ENCODE peak calls at places on chromosomes 4 and X, in four cellular contexts. One of them, this sample, is unnamed.

GRCh38 chr4:182400754-182401153 is 157.6 kb downstream of the TENM3 start:
- DNase-seq in mammary epithelial cell: no peak
- DNase-seq in ascending aorta: no peak
- DNase-seq in brain microvascular endothelial cell: no peak
- DNase-seq in this sample: no peak

GRCh38 chr4:119299221-119300071 is 22.5 kb downstream of the FABP2 start:
- DNase-seq in mammary epithelial cell: peak; percentile 33
- DNase-seq in brain microvascular endothelial cell: no peak
- DNase-seq in ascending aorta: no peak
- DNase-seq in this sample: no peak

GRCh38 chr4:39323836-39324235 is 42.3 kb downstream of the RFC1 start:
- DNase-seq in ascending aorta: no peak
- DNase-seq in mammary epithelial cell: no peak
- DNase-seq in brain microvascular endothelial cell: no peak
- DNase-seq in this sample: no peak

GRCh38 chrX:65587616-65588526 is 53.3 kb upstream of the LAS1L start:
- DNase-seq in brain microvascular endothelial cell: peak; percentile 30
- DNase-seq in ascending aorta: peak; percentile 86
- DNase-seq in mammary epithelial cell: peak; percentile 34
- DNase-seq in this sample: peak; percentile 83

GRCh38 chr4:186723207-186724047 is at the start of gene FAT1:
- DNase-seq in brain microvascular endothelial cell: peak; percentile 26
- DNase-seq in mammary epithelial cell: peak; percentile 66
- DNase-seq in ascending aorta: peak; percentile 71
- DNase-seq in this sample: peak; percentile 63

GRCh38 chr4:22500831-22501714 is 14.8 kb downstream of the ADGRA3 start:
- DNase-seq in brain microvascular endothelial cell: peak; percentile 66
- DNase-seq in mammary epithelial cell: peak; percentile 95
- DNase-seq in ascending aorta: no peak
- DNase-seq in this sample: no peak

GRCh38 chr4:37825943-37826281 is 574 bp upstream of the PGM2 start:
- DNase-seq in ascending aorta: no peak
- DNase-seq in brain microvascular endothelial cell: peak; percentile 12
- DNase-seq in mammary epithelial cell: peak; percentile 12
- DNase-seq in this sample: no peak

GRCh38 chr4:174600391-174600790 is 78.1 kb upstream of the HPGD start:
- DNase-seq in brain microvascular endothelial cell: no peak
- DNase-seq in mammary epithelial cell: peak; percentile 9
- DNase-seq in ascending aorta: no peak
- DNase-seq in this sample: no peak

GRCh38 chr4:162610116-162610515 is 446.3 kb upstream of the FSTL5 start:
- DNase-seq in mammary epithelial cell: no peak
- DNase-seq in ascending aorta: no peak
- DNase-seq in brain microvascular endothelial cell: no peak
- DNase-seq in this sample: no peak

GRCh38 chrX:69093960-69094935 is 71.0 kb downstream of the PJA1 start:
- DNase-seq in brain microvascular endothelial cell: peak; percentile 44
- DNase-seq in mammary epithelial cell: peak; percentile 26
- DNase-seq in ascending aorta: peak; percentile 68
- DNase-seq in this sample: no peak

GRCh38 chr4:37663552-37663951 is 22.6 kb downstream of the RELL1 start:
- DNase-seq in ascending aorta: no peak
- DNase-seq in mammary epithelial cell: no peak
- DNase-seq in brain microvascular endothelial cell: no peak
- DNase-seq in this sample: no peak

GRCh38 chr4:72394264-72394663 is 174.8 kb downstream of the ADAMTS3 start:
- DNase-seq in brain microvascular endothelial cell: no peak
- DNase-seq in mammary epithelial cell: peak; percentile 77
- DNase-seq in ascending aorta: no peak
- DNase-seq in this sample: no peak

GRCh38 chr4:7381221-7381889 is 53.4 kb downstream of the PSAPL1 start:
- DNase-seq in brain microvascular endothelial cell: no peak
- DNase-seq in ascending aorta: peak; percentile 59
- DNase-seq in mammary epithelial cell: no peak
- DNase-seq in this sample: peak; percentile 13

GRCh38 chr4:56626963-56627362 is 54.1 kb downstream of the HOPX start:
- DNase-seq in mammary epithelial cell: no peak
- DNase-seq in ascending aorta: no peak
- DNase-seq in brain microvascular endothelial cell: no peak
- DNase-seq in this sample: no peak

GRCh38 chr4:152894673-152895072 is 41.5 kb upstream of the FHDC1 start:
- DNase-seq in mammary epithelial cell: peak; percentile 58
- DNase-seq in ascending aorta: no peak
- DNase-seq in brain microvascular endothelial cell: peak; percentile 12
- DNase-seq in this sample: no peak

GRCh38 chrX:56802921-56803848 is 74.1 kb downstream of the NBDY start:
- DNase-seq in mammary epithelial cell: peak; percentile 67
- DNase-seq in ascending aorta: peak; percentile 90
- DNase-seq in brain microvascular endothelial cell: peak; percentile 55
- DNase-seq in this sample: no peak

GRCh38 chr4:105186701-105187158 is 40.1 kb downstream of the TET2 start:
- DNase-seq in ascending aorta: no peak
- DNase-seq in mammary epithelial cell: peak; percentile 58
- DNase-seq in brain microvascular endothelial cell: peak; percentile 62
- DNase-seq in this sample: no peak

GRCh38 chrX:39144965-39145364 is 343.7 kb downstream of the MID1IP1 start:
- DNase-seq in brain microvascular endothelial cell: no peak
- DNase-seq in ascending aorta: no peak
- DNase-seq in mammary epithelial cell: no peak
- DNase-seq in this sample: no peak

GRCh38 chr4:174808119-174808518 is 20.9 kb downstream of the GLRA3 start:
- DNase-seq in ascending aorta: no peak
- DNase-seq in mammary epithelial cell: no peak
- DNase-seq in brain microvascular endothelial cell: no peak
- DNase-seq in this sample: no peak

GRCh38 chrX:49212861-49213260 is 12.9 kb upstream of the SYP start:
- DNase-seq in mammary epithelial cell: no peak
- DNase-seq in brain microvascular endothelial cell: no peak
- DNase-seq in ascending aorta: no peak
- DNase-seq in this sample: no peak

GRCh38 chr4:17623451-17624001 is 9.1 kb downstream of the MED28 start:
- DNase-seq in mammary epithelial cell: no peak
- DNase-seq in brain microvascular endothelial cell: no peak
- DNase-seq in ascending aorta: peak; percentile 56
- DNase-seq in this sample: no peak

GRCh38 chr4:4228356-4228668 is 1.6 kb upstream of the OTOP1 start:
- DNase-seq in ascending aorta: no peak
- DNase-seq in brain microvascular endothelial cell: no peak
- DNase-seq in mammary epithelial cell: no peak
- DNase-seq in this sample: no peak

GRCh38 chrX:123975180-123975579 is 13.7 kb downstream of the STAG2 start:
- DNase-seq in brain microvascular endothelial cell: no peak
- DNase-seq in ascending aorta: no peak
- DNase-seq in mammary epithelial cell: peak; percentile 20
- DNase-seq in this sample: no peak

GRCh38 chr4:99715286-99715685 is 57.7 kb upstream of the C4orf54 start:
- DNase-seq in brain microvascular endothelial cell: no peak
- DNase-seq in mammary epithelial cell: peak; percentile 64
- DNase-seq in ascending aorta: no peak
- DNase-seq in this sample: no peak
- H3K27ac ChIP-seq in brain microvascular endothelial cell: no peak overlapping the region
- H3K27ac ChIP-seq in mammary epithelial cell: no peak overlapping the region
- H3K27ac ChIP-seq in ascending aorta: no peak overlapping the region
- H3K27ac ChIP-seq in this sample: peak overlapping the region; percentile 59

DNA sequence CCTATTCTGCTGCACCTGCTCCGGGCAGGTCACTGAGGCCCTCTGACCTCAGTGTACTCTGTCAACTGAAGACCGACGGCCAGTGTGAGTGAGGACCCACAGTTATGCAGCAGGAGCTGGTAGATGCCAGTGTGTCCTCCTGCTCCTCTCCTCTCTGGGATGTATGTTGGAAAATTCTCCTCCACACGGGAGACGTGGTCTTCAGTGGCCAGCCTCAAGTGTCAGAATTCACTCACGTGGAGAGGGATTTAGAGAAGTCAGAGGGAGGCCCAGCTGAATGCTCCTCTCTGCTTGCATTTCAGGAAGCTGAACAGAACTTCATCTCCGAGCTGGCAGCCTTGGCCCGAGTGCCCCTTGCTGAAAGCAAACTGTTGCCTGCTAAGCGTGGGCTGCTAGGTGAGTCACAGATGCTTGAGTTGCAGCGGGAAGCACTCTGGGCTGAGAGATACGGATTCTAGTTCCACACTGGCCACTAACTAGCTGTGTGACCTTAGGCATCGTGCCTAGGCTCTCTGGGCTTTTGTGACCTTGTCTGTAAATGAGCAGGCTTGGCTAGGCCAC is 83.6 kb downstream of the CRMP1 start:
- DNase-seq in mammary epithelial cell: no peak
- DNase-seq in ascending aorta: no peak
- DNase-seq in brain microvascular endothelial cell: no peak
- DNase-seq in this sample: peak; percentile 49
- H3K36me3 ChIP-seq in mammary epithelial cell: peaks cover 35% of the 10 kb centered on the region
- H3K36me3 ChIP-seq in ascending aorta: peaks cover 68% of the 10 kb centered on the region
- H3K36me3 ChIP-seq in brain microvascular endothelial cell: peaks cover 74% of the 10 kb centered on the region
- H3K36me3 ChIP-seq in this sample: no peaks in the 10 kb centered on the region

DNA sequence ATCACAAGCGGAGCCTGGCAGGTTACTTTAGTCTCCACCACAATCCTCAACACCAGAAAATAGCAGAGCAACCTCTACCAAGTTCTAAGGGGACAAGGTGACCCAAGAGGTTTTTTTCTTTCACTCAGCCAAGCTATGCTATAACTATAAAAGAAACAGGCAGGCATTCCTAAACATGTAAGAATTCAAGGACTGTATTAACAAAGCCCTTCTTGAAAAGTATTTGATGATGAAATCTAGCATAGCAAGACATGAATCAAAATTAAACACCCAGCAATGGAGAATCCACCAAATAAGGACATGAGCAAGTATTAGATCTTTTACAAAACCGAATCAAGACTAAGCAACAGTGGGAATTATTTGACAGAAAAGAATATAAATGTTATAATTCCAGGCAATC is 25.7 kb upstream of the C1QTNF7 start:
- DNase-seq in ascending aorta: no peak
- DNase-seq in mammary epithelial cell: peak; percentile 17
- DNase-seq in brain microvascular endothelial cell: no peak
- DNase-seq in this sample: no peak
- H3K27ac ChIP-seq in ascending aorta: peak overlapping the region; percentile 90
- H3K27ac ChIP-seq in mammary epithelial cell: peak overlapping the region; percentile 12
- H3K27ac ChIP-seq in brain microvascular endothelial cell: peak overlapping the region; percentile 4
- H3K27ac ChIP-seq in this sample: peak overlapping the region; percentile 82

GRCh38 chrX:70398899-70399298 is 24.2 kb upstream of the GDPD2 start:
- DNase-seq in brain microvascular endothelial cell: peak; percentile 3
- DNase-seq in mammary epithelial cell: no peak
- DNase-seq in ascending aorta: no peak
- DNase-seq in this sample: no peak

DNA sequence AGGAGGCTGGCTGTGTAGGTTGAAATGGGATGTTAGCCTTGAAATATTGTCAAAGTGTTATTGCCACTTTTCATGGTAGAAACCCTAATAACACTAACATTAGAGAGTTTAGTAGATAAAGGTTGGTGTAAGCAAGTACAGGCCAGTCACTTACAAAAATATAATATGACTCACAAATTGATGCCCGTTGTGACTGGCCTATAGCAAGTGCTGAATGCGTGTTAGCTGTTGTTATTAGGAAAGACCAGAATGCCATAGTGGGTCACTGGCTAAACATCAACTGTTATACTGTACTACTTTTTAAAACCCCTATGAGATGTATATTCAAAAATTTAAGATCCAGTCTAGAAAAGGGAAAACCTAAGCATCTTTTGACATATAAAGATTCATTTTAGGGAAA is 20.4 kb upstream of the GDPD2 start:
- DNase-seq in ascending aorta: no peak
- DNase-seq in mammary epithelial cell: peak; percentile 41
- DNase-seq in brain microvascular endothelial cell: no peak
- DNase-seq in this sample: no peak
- H3K36me3 ChIP-seq in ascending aorta: no peaks in the 10 kb centered on the region
- H3K36me3 ChIP-seq in mammary epithelial cell: peaks cover 2% of the 10 kb centered on the region
- H3K36me3 ChIP-seq in brain microvascular endothelial cell: no peaks in the 10 kb centered on the region
- H3K36me3 ChIP-seq in this sample: no peaks in the 10 kb centered on the region

DNA sequence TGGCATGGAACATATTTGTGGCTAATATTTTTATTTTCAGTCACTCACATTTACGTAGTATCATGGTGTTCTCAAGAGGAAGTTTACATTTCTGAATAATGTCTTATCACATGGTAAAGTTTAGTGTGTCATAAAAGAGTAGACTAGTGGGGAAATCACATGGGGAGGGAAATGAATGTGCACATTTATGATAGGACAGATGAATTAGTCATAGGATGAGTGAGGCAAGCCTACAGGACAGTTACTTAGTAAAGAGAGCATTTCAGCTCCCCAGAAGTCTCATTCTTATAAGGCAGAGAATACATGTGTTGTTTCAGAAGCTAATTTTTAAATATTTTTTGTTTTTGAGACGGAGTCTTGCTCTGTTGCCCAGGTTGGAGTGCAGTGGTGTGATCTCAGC is 6.2 kb downstream of the GK start:
- DNase-seq in ascending aorta: no peak
- DNase-seq in brain microvascular endothelial cell: peak; percentile 76
- DNase-seq in mammary epithelial cell: peak; percentile 82
- DNase-seq in this sample: no peak
- H3K27ac ChIP-seq in ascending aorta: no peak overlapping the region
- H3K27ac ChIP-seq in brain microvascular endothelial cell: peak overlapping the region; percentile 90
- H3K27ac ChIP-seq in mammary epithelial cell: peak overlapping the region; percentile 34
- H3K27ac ChIP-seq in this sample: peak overlapping the region; percentile 82

DNA sequence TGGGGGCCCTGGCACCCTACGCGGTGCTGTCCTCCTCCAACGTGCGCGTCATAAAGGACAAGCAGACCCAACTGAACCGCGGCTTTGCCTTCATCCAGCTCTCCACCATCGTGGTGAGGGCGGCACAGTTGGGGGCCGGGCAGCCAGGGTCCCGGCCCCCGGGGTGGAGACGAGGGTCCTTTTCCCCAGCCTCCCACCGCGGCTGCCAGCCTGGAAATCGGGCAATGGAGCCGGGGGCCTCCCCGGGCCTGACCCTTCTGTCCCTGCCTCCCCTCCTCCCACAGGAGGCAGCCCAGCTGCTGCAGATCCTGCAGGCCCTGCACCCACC is 13.7 kb upstream of the UBA1 start:
- DNase-seq in brain microvascular endothelial cell: no peak
- DNase-seq in mammary epithelial cell: no peak
- DNase-seq in ascending aorta: no peak
- DNase-seq in this sample: no peak
- H3K36me3 ChIP-seq in brain microvascular endothelial cell: peaks cover 24% of the 10 kb centered on the region
- H3K36me3 ChIP-seq in mammary epithelial cell: peaks cover 6% of the 10 kb centered on the region
- H3K36me3 ChIP-seq in ascending aorta: peaks cover 53% of the 10 kb centered on the region
- H3K36me3 ChIP-seq in this sample: no peaks in the 10 kb centered on the region

GRCh38 chrX:42524374-42524773 is 253.6 kb downstream of the PPP1R2C start:
- DNase-seq in ascending aorta: no peak
- DNase-seq in mammary epithelial cell: peak; percentile 57
- DNase-seq in brain microvascular endothelial cell: peak; percentile 80
- DNase-seq in this sample: no peak
- H3K27ac ChIP-seq in ascending aorta: no peak overlapping the region
- H3K27ac ChIP-seq in mammary epithelial cell: no peak overlapping the region
- H3K27ac ChIP-seq in brain microvascular endothelial cell: peak overlapping the region; percentile 59
- H3K27ac ChIP-seq in this sample: no peak overlapping the region

This sample was measured in left lung.